ENCODE peak calls at places on chromosomes 2 and 18, in nine cellular contexts. Z is HEK293T; M is SHP77 treated with DMSO at 0.1 percent for 48 hours; G is fibroblast of mammary gland; H is SW 1271; O is osteocyte; R is foreskin keratinocyte; U is activated T-cell treated with anti-CD3 and anti-CD28 coated beads, Interleukin-2, amount 50 U/mL, for 1 hour; X is neural progenitor cell. Y is an unnamed sample.

GRCh38 chr2:190607014-190607597 is 41.8 kb upstream of the NAB1 start:
- DNase-seq in X (no peak), M (no peak), H (no peak), Z (no peak), U (no peak), O (no peak), G (peak), R (peak), Y (no peak)

GRCh38 chr2:217399288-217399687 is 539.4 kb upstream of the TNP1 start:
- DNase-seq in U (no peak), X (no peak), G (peak), R (no peak), Z (no peak), O (no peak), H (no peak), M (no peak), Y (no peak)

GRCh38 chr2:240127911-240128607 is 8.0 kb downstream of the COPS9 start:
- DNase-seq in Z (no peak), H (no peak), U (no peak), O (no peak), R (no peak), M (no peak), X (no peak), G (no peak), Y (peak)

GRCh38 chr2:118903029-118903351 is 39.0 kb upstream of the MARCO start:
- DNase-seq in X (no peak), G (no peak), O (peak), U (no peak), H (no peak), Z (no peak), M (no peak), R (no peak), Y (no peak)

GRCh38 chr2:169034256-169034655 is 3.1 kb upstream of the ABCB11 start:
- DNase-seq in Z (no peak), G (no peak), X (no peak), O (no peak), R (no peak), H (no peak), U (no peak), M (no peak), Y (no peak)

GRCh38 chr2:70903641-70904340 is 31.9 kb upstream of the ATP6V1B1 start:
- DNase-seq in X (peak), G (no peak), M (no peak), R (no peak), Z (no peak), U (no peak), O (no peak), H (no peak), Y (peak)

GRCh38 chr2:214196260-214196659 is 214.6 kb upstream of the VWC2L start:
- DNase-seq in X (no peak), U (no peak), R (no peak), O (no peak), H (no peak), Z (no peak), M (no peak), G (no peak), Y (no peak)

GRCh38 chr2:18209934-18210639 is 331.6 kb downstream of the KCNS3 start:
- DNase-seq in O (no peak), U (no peak), X (no peak), M (peak), Z (no peak), G (peak), R (peak), H (no peak), Y (no peak)

GRCh38 chr18:57803119-57803969 is at the start of gene ATP8B1:
- DNase-seq in O (peak), G (peak), U (no peak), H (peak), R (peak), M (no peak), Z (peak), X (peak), Y (peak)

GRCh38 chr18:60350975-60351374 is 21.6 kb downstream of the MC4R start:
- DNase-seq in G (peak), X (no peak), R (no peak), M (no peak), Z (no peak), O (no peak), U (no peak), H (no peak), Y (no peak)

GRCh38 chr2:161097157-161097556 is 63.1 kb upstream of the TANK start:
- DNase-seq in Z (no peak), M (no peak), O (no peak), U (no peak), H (no peak), G (no peak), R (no peak), X (no peak), Y (no peak)

GRCh38 chr2:207072579-207072978 is 93.2 kb downstream of the KLF7 start:
- DNase-seq in X (no peak), R (no peak), O (no peak), M (no peak), Z (no peak), U (no peak), G (no peak), H (no peak), Y (no peak)

GRCh38 chr2:85133751-85134254 is 611 bp downstream of the TCF7L1 start:
- DNase-seq in G (peak), R (no peak), X (no peak), O (peak), U (peak), M (no peak), H (no peak), Z (peak), Y (peak)

GRCh38 chr2:69572640-69573039 is 70.9 kb downstream of the AAK1 start:
- DNase-seq in U (no peak), M (no peak), G (peak), X (no peak), R (no peak), O (no peak), H (no peak), Z (no peak), Y (no peak)

GRCh38 chr2:24489942-24490673 is 946 bp upstream of the NCOA1 start:
- DNase-seq in Z (peak), O (no peak), M (no peak), G (peak), H (no peak), R (peak), X (peak), U (peak), Y (peak)

GRCh38 chr2:207683879-207684627 is 27.4 kb upstream of the CCNYL1 start:
- DNase-seq in U (no peak), H (no peak), M (no peak), G (peak), Z (peak), X (no peak), O (no peak), R (no peak), Y (no peak)

GRCh38 chr2:1990724-1991123 is 246.4 kb upstream of the PXDN start:
- DNase-seq in Z (no peak), U (no peak), H (no peak), R (no peak), O (peak), M (peak), X (no peak), G (no peak), Y (no peak)

GRCh38 chr2:1162768-1163584 is 212.3 kb downstream of the SNTG2 start:
- DNase-seq in O (no peak), X (no peak), R (no peak), M (no peak), Z (no peak), G (no peak), H (peak), U (peak), Y (peak)

GRCh38 chr2:41972179-41972578 is 75.6 kb upstream of the PKDCC start:
- DNase-seq in H (no peak), G (no peak), O (no peak), Z (no peak), X (no peak), U (no peak), R (no peak), M (no peak), Y (no peak)

GRCh38 chr2:225354281-225354774 is 45.2 kb upstream of the NYAP2 start:
- DNase-seq in H (no peak), U (no peak), M (no peak), G (peak), R (peak), X (peak), Z (no peak), O (no peak), Y (no peak)

GRCh38 chr2:74817333-74817732 is 16.6 kb upstream of the HK2 start:
- DNase-seq in Z (no peak), O (no peak), H (no peak), X (no peak), U (no peak), R (no peak), G (no peak), M (no peak), Y (no peak)

GRCh38 chr18:7590800-7591560 is 23.9 kb downstream of the PTPRM start:
- DNase-seq in H (no peak), Z (no peak), O (no peak), R (no peak), U (no peak), M (no peak), G (peak), X (no peak), Y (no peak)

GRCh38 chr2:230416061-230416721 is at the start of gene SP100:
- DNase-seq in G (peak), M (no peak), X (no peak), Z (no peak), H (peak), U (peak), O (peak), R (peak), Y (peak)

GRCh38 chr18:31587538-31587937 is 4.1 kb upstream of the TTR start:
- DNase-seq in U (no peak), Z (no peak), G (no peak), X (no peak), O (no peak), M (no peak), R (no peak), H (no peak), Y (no peak)